ENCODE peak calls at places on chromosomes 3 and 15, in eight cellular contexts. S is astrocyte of the cerebellum, X is AG10803, I is heart left ventricle, Q is dorsolateral prefrontal cortex, T is HL-60, A is pancreas, D is SJSA1. E is an unnamed sample.

GRCh38 chr15:84949845-84950569 is 31.6 kb upstream of the PDE8A start:
- DNase-seq in T (no peak), Q (peak; percentile 57), D (no peak), A (no peak), X (peak; percentile 28), I (no peak), S (no peak), E (no peak)

GRCh38 chr15:73383310-73384185 is 14.8 kb upstream of the HCN4 start:
- DNase-seq in A (no peak), D (no peak), T (no peak), I (no peak), Q (no peak), X (no peak), S (no peak), E (no peak)

GRCh38 chr15:50051811-50052419 is 67.1 kb downstream of the ATP8B4 start:
- DNase-seq in T (peak; percentile 52), A (no peak), S (peak; percentile 75), X (peak; percentile 89), D (peak; percentile 58), Q (peak; percentile 54), I (peak; percentile 31), E (peak; percentile 91)

GRCh38 chr3:62992520-62992919 is 117.3 kb upstream of the CADPS start:
- DNase-seq in Q (no peak), S (no peak), X (no peak), T (no peak), I (no peak), D (no peak), A (no peak), E (no peak)

GRCh38 chr15:89358755-89359439 is 24.3 kb upstream of the POLG start:
- DNase-seq in D (peak; percentile 89), X (peak; percentile 57), S (peak; percentile 23), I (peak; percentile 70), Q (peak; percentile 66), A (peak; percentile 94), T (peak; percentile 67), E (peak; percentile 56)

GRCh38 chr3:20990896-20991295 is 760.1 kb downstream of the ZNF385D start:
- DNase-seq in D (no peak), S (no peak), Q (no peak), A (no peak), X (no peak), T (no peak), I (no peak), E (no peak)

GRCh38 chr15:60651734-60652141 is 172.8 kb upstream of the ICE2 start:
- DNase-seq in X (no peak), A (no peak), D (no peak), S (no peak), I (no peak), Q (no peak), T (no peak), E (no peak)

GRCh38 chr3:159273608-159274007 is 471.8 kb downstream of the MFSD1 start:
- DNase-seq in D (peak; percentile 4), T (no peak), S (peak; percentile 48), X (peak; percentile 41), A (peak; percentile 49), I (peak; percentile 52), Q (no peak), E (peak; percentile 43)

DNA sequence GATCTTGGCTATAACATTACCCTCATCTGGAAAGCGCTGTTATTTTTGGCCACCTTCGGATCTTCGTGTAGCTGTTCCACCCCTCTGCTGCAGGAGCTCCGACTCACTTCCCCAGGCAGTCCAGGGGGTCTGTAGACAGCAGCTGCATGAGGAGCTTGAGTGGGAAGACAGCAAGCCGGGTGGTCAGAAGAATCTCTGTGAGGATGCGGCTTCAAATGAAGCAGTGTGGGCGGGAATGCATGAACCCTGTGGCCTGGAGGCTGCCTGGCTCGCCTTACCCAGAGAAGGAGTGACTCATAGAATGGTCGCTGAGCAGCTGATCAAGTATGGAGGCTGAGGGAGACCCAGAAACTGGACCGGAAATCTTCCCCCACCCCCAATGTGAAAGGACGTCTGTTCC is 45.2 kb upstream of the NR2F2 start:
- DNase-seq in T (no peak), I (peak; percentile 41), Q (no peak), S (peak; percentile 69), D (peak; percentile 95), A (no peak), X (peak; percentile 70), E (peak; percentile 99)
- H3K4me3 ChIP-seq in T (no peak overlapping the region), I (no peak overlapping the region), Q (no peak overlapping the region), S (peak overlapping the region; percentile 4), D (peak overlapping the region; percentile 8), A (no peak overlapping the region), X (no peak overlapping the region), E (no peak overlapping the region)

DNA sequence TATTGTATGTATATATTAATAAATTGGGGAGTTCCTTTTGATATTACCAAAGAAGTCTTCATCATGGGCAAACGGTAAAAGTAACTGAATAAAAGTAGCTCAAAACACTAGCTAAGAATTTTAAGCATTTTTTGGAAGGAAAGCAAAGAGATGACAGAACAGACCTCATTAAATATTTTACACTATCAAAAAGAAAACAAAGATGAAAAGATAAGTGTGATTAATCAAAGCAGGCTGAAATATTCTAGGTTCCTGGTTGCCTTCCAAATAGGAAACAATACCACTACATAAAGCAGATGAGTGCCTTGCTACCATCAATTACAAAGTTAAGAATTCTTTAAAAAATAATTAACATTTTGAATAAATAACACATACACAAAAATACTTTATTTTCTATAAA is 3.6 kb downstream of the NKIRAS1 start:
- DNase-seq in I (no peak), S (no peak), X (no peak), D (no peak), A (no peak), T (no peak), Q (no peak), E (no peak)
- H3K4me3 ChIP-seq in I (no peak overlapping the region), S (no peak overlapping the region), X (no peak overlapping the region), D (no peak overlapping the region), A (no peak overlapping the region), T (no peak overlapping the region), Q (no peak overlapping the region), E (no peak overlapping the region)

GRCh38 chr15:63473999-63474809 is 30.2 kb upstream of the USP3 start:
- DNase-seq in I (no peak), S (peak; percentile 64), Q (no peak), T (no peak), X (peak; percentile 61), D (no peak), A (no peak), E (peak; percentile 90)
- H3K4me3 ChIP-seq in I (no peak overlapping the region), S (no peak overlapping the region), Q (no peak overlapping the region), T (no peak overlapping the region), X (no peak overlapping the region), D (no peak overlapping the region), A (no peak overlapping the region), E (no peak overlapping the region)

GRCh38 chr3:144820726-144821125 is 849.1 kb downstream of the DIPK2A start:
- DNase-seq in D (no peak), X (no peak), S (no peak), T (no peak), Q (no peak), I (no peak), A (no peak), E (no peak)
- H3K4me3 ChIP-seq in D (no peak overlapping the region), X (no peak overlapping the region), S (no peak overlapping the region), T (no peak overlapping the region), Q (no peak overlapping the region), I (no peak overlapping the region), A (no peak overlapping the region), E (no peak overlapping the region)

E was measured in IMR-90.